ENCODE peak calls at places on chromosomes 12 and 14, in five cellular contexts. V, Y, M, B and U are unnamed samples. For H3K4me1, the result is how much of the 10 kb centered on the place peaks cover.

GRCh38 chr12:60263146-60263545 is 667.3 kb downstream of the SLC16A7 start:
- DNase-seq in V (no peak), Y (no peak), M (no peak), B (no peak), U (no peak)

GRCh38 chr14:32984531-32984930 is 45.9 kb downstream of the NPAS3 start:
- DNase-seq in V (no peak), Y (no peak), M (no peak), B (no peak), U (no peak)

GRCh38 chr12:120013659-120014380 is 24.8 kb downstream of the BICDL1 start:
- DNase-seq in V (no peak), Y (no peak), M (no peak), B (peak), U (no peak)

GRCh38 chr12:19307451-19307850 is 131.8 kb upstream of the AEBP2 start:
- DNase-seq in V (no peak), Y (no peak), M (no peak), B (no peak), U (no peak)

GRCh38 chr14:99121027-99121875 is 150.7 kb downstream of the BCL11B start:
- DNase-seq in V (no peak), Y (no peak), M (peak), B (no peak), U (peak)

GRCh38 chr14:95265106-95266094 is 54.3 kb downstream of the CLMN start:
- DNase-seq in V (peak), Y (no peak), M (peak), B (no peak), U (peak)

GRCh38 chr12:22978962-22979361 is 354.0 kb downstream of the ETNK1 start:
- DNase-seq in V (no peak), Y (no peak), M (no peak), B (no peak), U (no peak)

GRCh38 chr14:96066976-96067375 is 27.8 kb downstream of the C14orf132 start:
- DNase-seq in V (no peak), Y (peak), M (no peak), B (no peak), U (peak)

GRCh38 chr12:47340391-47341015 is 260.7 kb upstream of the AMIGO2 start:
- DNase-seq in V (no peak), Y (no peak), M (no peak), B (no peak), U (no peak)

GRCh38 chr14:76203086-76204001 is 51.6 kb downstream of the GPATCH2L start:
- DNase-seq in V (no peak), Y (no peak), M (no peak), B (no peak), U (no peak)

GRCh38 chr12:101671839-101672238 is 25.6 kb upstream of the CHPT1 start:
- DNase-seq in V (no peak), Y (no peak), M (no peak), B (no peak), U (no peak)
- H3K27ac ChIP-seq in V (no peak), Y (no peak), M (peak), B (no peak), U (no peak)

GRCh38 chr12:109946505-109946904 is 46.4 kb downstream of the TCHP start:
- DNase-seq in V (no peak), Y (no peak), M (no peak), B (no peak), U (peak)

GRCh38 chr12:109946913-109947312 is 46.8 kb downstream of the TCHP start:
- DNase-seq in V (no peak), Y (no peak), M (no peak), B (no peak), U (no peak)

GRCh38 chr12:109949089-109949488 is 47.1 kb downstream of the GIT2 start:
- DNase-seq in V (no peak), Y (no peak), M (peak), B (no peak), U (no peak)

GRCh38 chr12:109948382-109948781 is 47.8 kb downstream of the GIT2 start:
- DNase-seq in V (no peak), Y (no peak), M (no peak), B (no peak), U (no peak)

DNA sequence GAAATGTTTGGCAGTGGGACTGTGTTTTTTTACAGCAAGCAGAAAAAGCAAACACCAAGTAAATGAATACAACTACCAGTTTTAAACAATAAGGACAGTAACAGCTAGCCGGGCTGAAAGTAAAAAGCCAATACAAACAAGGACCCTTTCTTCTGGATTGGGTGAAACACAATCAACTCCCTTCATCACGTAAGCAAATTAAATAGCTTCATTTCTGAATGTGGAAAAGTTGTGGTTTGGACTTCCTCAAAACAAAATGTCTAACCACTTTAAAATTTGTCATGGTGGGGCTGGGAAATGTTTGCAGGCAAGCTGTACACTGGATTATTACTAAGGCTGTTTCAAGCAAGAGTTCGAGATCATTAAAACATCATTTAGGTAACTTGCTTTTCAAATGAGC is 47.4 kb downstream of the TCHP start:
- DNase-seq in V (no peak), Y (no peak), M (no peak), B (no peak), U (no peak)
- H3K4me1 ChIP-seq in V (half or more), Y (half or more), M (under half), B (under half), U (under half)

GRCh38 chr14:80433811-80434210 is 222.5 kb upstream of the DIO2 start:
- DNase-seq in V (no peak), Y (no peak), M (no peak), B (no peak), U (no peak)
- H3K27ac ChIP-seq in V (no peak), Y (no peak), M (no peak), B (no peak), U (no peak)

DNA sequence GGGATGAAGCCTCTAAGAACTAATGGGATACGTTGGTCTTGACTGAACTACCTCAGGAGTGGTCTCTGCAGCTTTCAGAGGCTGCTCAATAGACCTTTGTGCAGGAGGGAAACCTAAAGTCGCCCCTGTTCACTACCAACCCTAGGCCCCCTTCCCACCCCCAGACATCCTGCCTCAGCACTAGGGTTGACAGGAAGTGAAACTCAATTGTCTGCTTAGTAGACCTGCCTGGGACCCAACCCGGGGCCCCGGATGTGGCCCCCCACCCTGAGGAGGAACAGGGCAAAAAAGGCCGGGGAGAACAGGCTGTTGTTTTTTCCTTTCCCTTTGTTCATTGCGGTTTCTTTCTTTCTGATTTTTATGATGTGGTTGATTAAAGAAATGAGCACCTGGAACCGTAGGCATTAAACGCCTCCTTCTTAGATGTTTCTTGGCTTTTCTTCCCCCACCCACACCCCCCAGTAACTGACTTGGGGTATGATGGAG is 1.6 kb upstream of the DGKA start:
- DNase-seq in V (no peak), Y (no peak), M (peak), B (peak), U (no peak)
- H3K4me1 ChIP-seq in V (half or more), Y (under half), M (under half), B (under half), U (under half)

GRCh38 chr14:53953002-53953827 is 3.4 kb downstream of the BMP4 start:
- DNase-seq in V (no peak), Y (peak), M (peak), B (no peak), U (peak)
- H3K27ac ChIP-seq in V (peak), Y (peak), M (peak), B (no peak), U (no peak)

GRCh38 chr12:76787689-76788088 is 23.8 kb downstream of the ZDHHC17 start:
- DNase-seq in V (no peak), Y (no peak), M (no peak), B (no peak), U (no peak)
- H3K4me1 ChIP-seq in V (under half), Y (under half), M (under half), B (under half), U (under half)

GRCh38 chr12:52686756-52687487 is 6.7 kb upstream of the KRT1 start:
- DNase-seq in V (no peak), Y (no peak), M (peak), B (no peak), U (no peak)
- H3K27ac ChIP-seq in V (no peak), Y (no peak), M (no peak), B (no peak), U (no peak)

GRCh38 chr14:103541494-103541943 is 12.5 kb downstream of the TRMT61A start:
- DNase-seq in V (no peak), Y (no peak), M (no peak), B (no peak), U (no peak)

GRCh38 chr14:103541944-103542544 is 13.0 kb downstream of the TRMT61A start:
- DNase-seq in V (no peak), Y (no peak), M (no peak), B (no peak), U (no peak)

GRCh38 chr14:103543721-103544626 is 15.0 kb downstream of the TRMT61A start:
- DNase-seq in V (no peak), Y (peak), M (no peak), B (no peak), U (no peak)

GRCh38 chr14:103543140-103543539 is 14.1 kb downstream of the TRMT61A start:
- DNase-seq in V (no peak), Y (peak), M (no peak), B (no peak), U (no peak)

GRCh38 chr14:103542545-103543088 is 13.6 kb downstream of the TRMT61A start:
- DNase-seq in V (no peak), Y (no peak), M (no peak), B (no peak), U (peak)
- H3K4me1 ChIP-seq in V (half or more), Y (under half), M (under half), B (under half), U (under half)

GRCh38 chr14:38255673-38256357 is at the start of gene CLEC14A:
- DNase-seq in V (no peak), Y (peak), M (peak), B (no peak), U (peak)

GRCh38 chr14:38252066-38252710 is 3.7 kb downstream of the CLEC14A start:
- DNase-seq in V (no peak), Y (no peak), M (no peak), B (no peak), U (no peak)

GRCh38 chr14:38256358-38256840 is 506 bp upstream of the CLEC14A start:
- DNase-seq in V (no peak), Y (no peak), M (no peak), B (no peak), U (no peak)

GRCh38 chr14:38255408-38255672 is 553 bp downstream of the CLEC14A start:
- DNase-seq in V (no peak), Y (peak), M (peak), B (no peak), U (peak)

DNA sequence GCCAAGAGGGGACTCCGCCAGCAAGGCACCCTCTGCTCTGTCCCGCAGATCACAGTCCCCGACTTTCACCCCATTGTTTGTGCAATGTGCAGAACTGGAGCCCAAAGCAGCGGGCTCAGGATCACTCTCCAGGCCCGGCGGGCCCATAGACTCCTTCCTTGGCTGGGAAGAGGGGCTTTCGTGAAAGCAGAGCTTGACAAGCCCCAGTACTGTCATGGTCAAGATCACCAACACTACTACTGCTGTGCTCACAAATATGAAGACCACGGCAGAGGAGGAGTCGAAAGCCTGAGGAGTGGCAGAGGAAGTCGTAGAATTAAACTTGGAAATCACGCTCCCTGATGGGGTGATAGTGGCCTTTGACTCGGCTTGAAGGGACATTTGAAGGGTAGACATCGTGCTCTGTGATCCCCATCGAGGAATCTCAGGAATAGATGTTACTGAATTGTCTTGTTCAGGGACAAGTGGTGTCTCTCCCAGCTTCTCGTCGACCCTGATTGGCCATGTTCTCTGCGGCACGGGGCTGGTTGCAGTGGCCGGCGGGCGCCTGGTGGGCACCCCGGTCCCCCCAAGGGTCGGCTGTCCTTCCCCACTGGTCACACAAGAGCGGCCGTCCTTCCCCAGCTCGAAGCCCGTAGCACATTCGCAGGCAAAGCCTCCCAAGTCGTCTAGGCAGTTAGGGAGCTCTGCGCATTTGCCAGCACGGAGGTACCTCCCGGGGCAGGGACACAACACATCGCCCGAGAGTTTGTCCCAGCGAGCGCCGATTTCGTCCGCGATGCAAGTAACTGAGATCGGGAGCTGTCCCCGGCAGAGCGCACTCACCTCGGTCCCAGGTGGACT is 1.1 kb downstream of the CLEC14A start:
- DNase-seq in V (no peak), Y (peak), M (no peak), B (no peak), U (no peak)
- H3K27ac ChIP-seq in V (no peak), Y (no peak), M (peak), B (no peak), U (no peak)